ENCODE peak calls at places on chromosomes 3 and 15, in seven cellular contexts. E is SK-N-SH, S is A549, V is H1, K is K562, M is HCT116, X is GM12878. J is an unnamed sample.

GRCh38 chr3:124409650-124410275 is 320.5 kb upstream of the UMPS start:
- DNase-seq in K (no peak), E (no peak), M (no peak), S (peak), V (no peak), X (no peak), J (no peak)

GRCh38 chr3:143918848-143919247 is 52.8 kb upstream of the DIPK2A start:
- DNase-seq in S (no peak), X (no peak), M (no peak), E (no peak), K (no peak), V (no peak), J (no peak)

GRCh38 chr15:75842722-75843617 is at the start of gene UBE2Q2:
- DNase-seq in X (no peak), S (peak), M (no peak), K (peak), V (peak), E (peak), J (peak)

GRCh38 chr3:36457667-36458066 is 77.4 kb downstream of the STAC start:
- DNase-seq in K (no peak), E (no peak), V (no peak), X (no peak), S (no peak), M (no peak), J (no peak)

GRCh38 chr3:47603332-47603731 is 24.7 kb upstream of the CSPG5 start:
- DNase-seq in X (no peak), E (no peak), S (no peak), V (no peak), K (no peak), M (no peak), J (no peak)

GRCh38 chr3:17874630-17875029 is 132.2 kb upstream of the TBC1D5 start:
- DNase-seq in M (no peak), V (no peak), X (no peak), E (no peak), S (no peak), K (no peak), J (peak)

GRCh38 chr3:113284453-113285050 is 73.2 kb downstream of the BOC start:
- DNase-seq in K (no peak), S (no peak), X (no peak), E (no peak), V (no peak), M (no peak), J (no peak)

GRCh38 chr15:30984542-30984941 is 6.9 kb downstream of the MTMR10 start:
- DNase-seq in S (no peak), K (no peak), V (no peak), M (no peak), E (peak), X (no peak), J (no peak)

GRCh38 chr3:36486009-36486408 is 105.7 kb downstream of the STAC start:
- DNase-seq in V (no peak), E (no peak), S (no peak), M (no peak), X (no peak), K (no peak), J (no peak)

GRCh38 chr15:51642696-51643095 is 20.1 kb upstream of the DMXL2 start:
- DNase-seq in S (no peak), E (no peak), K (no peak), V (no peak), X (no peak), M (no peak), J (no peak)

GRCh38 chr3:58490860-58491501 is 915 bp upstream of the KCTD6 start:
- DNase-seq in M (no peak), S (no peak), V (no peak), X (no peak), K (no peak), E (no peak), J (no peak)

GRCh38 chr3:110413807-110414748 is 657.5 kb upstream of the NECTIN3 start:
- DNase-seq in M (no peak), X (no peak), K (no peak), S (peak), E (no peak), V (no peak), J (no peak)

GRCh38 chr3:137925080-137925479 is 84.9 kb upstream of the CLDN18 start:
- DNase-seq in X (no peak), M (no peak), E (no peak), V (no peak), K (no peak), S (no peak), J (no peak)

GRCh38 chr3:14346191-14346590 is 56.2 kb upstream of the SLC6A6 start:
- DNase-seq in E (no peak), M (no peak), K (no peak), S (no peak), V (no peak), X (no peak), J (no peak)

GRCh38 chr3:119481079-119481478 is 12.3 kb downstream of the POGLUT1 start:
- DNase-seq in M (no peak), E (no peak), V (no peak), X (no peak), K (no peak), S (no peak), J (no peak)

GRCh38 chr3:41125258-41125657 is 74.0 kb upstream of the CTNNB1 start:
- DNase-seq in M (no peak), E (no peak), K (peak), V (no peak), X (no peak), S (no peak), J (no peak)

GRCh38 chr15:30001592-30001991 is 81.2 kb upstream of the GOLGA8J start:
- DNase-seq in V (no peak), M (no peak), E (no peak), K (no peak), X (no peak), S (no peak), J (no peak)

GRCh38 chr15:90620379-90621134 is 90.8 kb downstream of the CRTC3 start:
- DNase-seq in M (no peak), V (no peak), E (no peak), K (peak), X (peak), S (no peak), J (peak)

GRCh38 chr3:81622395-81622794 is 139.1 kb downstream of the GBE1 start:
- DNase-seq in E (no peak), M (no peak), X (no peak), K (no peak), S (no peak), V (no peak), J (no peak)

GRCh38 chr3:116394365-116394764 is 50.9 kb downstream of the LSAMP start:
- DNase-seq in M (no peak), V (no peak), S (no peak), E (no peak), X (no peak), K (no peak), J (no peak)

GRCh38 chr3:174398761-174399160 is 460.4 kb upstream of the NAALADL2 start:
- DNase-seq in M (no peak), V (no peak), E (no peak), X (no peak), K (no peak), S (no peak), J (no peak)

GRCh38 chr3:174408310-174408709 is 450.8 kb upstream of the NAALADL2 start:
- DNase-seq in V (no peak), X (no peak), K (no peak), E (no peak), S (peak), M (no peak), J (no peak)

GRCh38 chr3:174409085-174409743 is 449.9 kb upstream of the NAALADL2 start:
- DNase-seq in E (peak), K (no peak), X (no peak), S (peak), M (no peak), V (no peak), J (no peak)

GRCh38 chr3:174397848-174398247 is 461.3 kb upstream of the NAALADL2 start:
- DNase-seq in X (no peak), M (peak), V (no peak), S (peak), E (no peak), K (no peak), J (peak)

GRCh38 chr3:174403831-174404230 is 455.3 kb upstream of the NAALADL2 start:
- DNase-seq in M (no peak), V (no peak), S (no peak), E (no peak), X (no peak), K (no peak), J (no peak)
- TF ChIP-seq CTCF in M (no peak), V (no peak), S (no peak), E (no peak), X (no peak), K (no peak), J (no peak)

GRCh38 chr3:189790658-189791057 is 159.5 kb downstream of the TP63 start:
- DNase-seq in V (no peak), S (no peak), K (no peak), M (no peak), E (no peak), X (no peak), J (no peak)

GRCh38 chr3:189792046-189792929 is 161.1 kb downstream of the TP63 start:
- DNase-seq in V (no peak), K (no peak), X (no peak), E (no peak), M (no peak), S (no peak), J (no peak)

GRCh38 chr3:189797103-189797850 is 166.1 kb downstream of the TP63 start:
- DNase-seq in S (no peak), M (no peak), E (no peak), V (no peak), K (no peak), X (no peak), J (no peak)

GRCh38 chr3:189799366-189799765 is 168.2 kb downstream of the TP63 start:
- DNase-seq in X (peak), K (no peak), M (no peak), V (no peak), E (no peak), S (no peak), J (no peak)

DNA sequence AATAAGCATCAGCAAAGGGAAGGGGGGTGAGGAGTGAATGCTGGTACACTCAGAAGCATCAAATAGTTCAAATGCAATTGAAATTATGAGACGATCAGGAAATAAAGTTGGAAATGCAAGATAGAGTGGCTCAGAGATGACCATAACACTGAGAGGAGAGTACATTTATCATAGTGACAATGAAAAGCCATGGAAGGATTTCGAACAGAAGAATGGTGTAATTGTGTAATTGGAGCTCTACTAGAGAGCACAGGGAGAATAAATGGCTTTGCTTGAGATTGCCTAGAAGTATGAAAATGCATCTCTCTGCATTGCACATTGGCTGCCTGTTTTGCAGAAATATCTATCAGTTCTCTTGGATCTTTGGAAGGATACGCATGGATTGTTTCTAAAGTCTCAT is 163.3 kb downstream of the TP63 start:
- DNase-seq in K (no peak), E (no peak), M (no peak), X (no peak), V (no peak), S (no peak), J (no peak)
- H3K4me3 ChIP-seq in K (no peak), E (no peak), M (no peak), X (no peak), V (no peak), S (no peak), J (no peak)

DNA sequence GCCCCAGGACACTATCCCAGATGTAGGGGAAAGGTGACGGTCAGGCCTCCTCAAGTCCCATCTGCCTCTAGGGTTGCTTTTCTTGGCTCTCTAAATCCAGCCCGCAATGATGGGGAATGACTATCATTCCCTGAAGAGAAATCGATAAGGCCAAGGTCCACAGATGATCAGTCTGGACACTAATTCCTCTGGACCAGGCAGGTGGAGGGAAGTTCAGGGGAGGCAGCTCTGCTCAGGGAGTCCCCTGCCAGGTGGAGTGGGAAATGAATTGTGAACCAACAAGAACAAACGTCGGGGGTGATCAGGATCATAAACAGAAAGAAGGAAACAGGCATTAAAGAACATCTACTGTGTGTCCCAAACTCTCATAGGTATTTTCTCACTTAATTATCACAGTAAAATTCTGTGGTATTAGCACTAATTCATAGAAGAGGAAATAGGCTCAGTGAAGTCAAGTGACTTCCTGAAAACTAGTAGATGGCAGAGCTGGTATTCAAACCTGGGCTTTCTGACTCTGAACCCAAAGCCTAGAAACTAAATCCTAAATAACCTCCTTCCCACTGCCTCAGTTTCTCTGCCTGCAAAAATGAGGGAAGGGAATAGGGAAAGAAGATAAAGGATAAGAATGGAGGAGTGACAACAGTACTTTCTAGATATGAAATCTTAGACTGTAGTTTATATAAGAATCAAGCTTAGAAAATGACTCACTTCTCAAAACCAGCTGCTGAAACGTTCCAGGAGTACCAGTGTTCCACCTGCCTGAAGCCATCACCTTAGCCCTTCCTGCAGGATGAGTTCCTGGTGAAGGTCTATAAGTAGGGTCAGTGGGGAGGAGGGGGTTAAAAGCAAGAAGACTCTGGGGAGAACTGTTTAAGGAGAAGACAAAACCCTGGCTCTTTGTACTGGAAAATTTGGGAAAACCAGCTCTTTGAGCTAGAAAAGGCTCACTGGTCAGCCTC is 7.5 kb downstream of the BMF start:
- DNase-seq in E (no peak), S (no peak), M (no peak), X (no peak), K (no peak), V (no peak), J (no peak)
- TF ChIP-seq MAX in E (no peak), S (no peak), M (no peak), X (no peak), K (no peak), V (no peak), J (no peak)

GRCh38 chr3:11091088-11091590 is 63.2 kb upstream of the HRH1 start:
- DNase-seq in K (no peak), S (no peak), E (no peak), V (no peak), X (no peak), M (no peak), J (no peak)
- TF ChIP-seq CTCF in K (no peak), S (no peak), E (no peak), V (no peak), X (no peak), M (no peak), J (no peak)

DNA sequence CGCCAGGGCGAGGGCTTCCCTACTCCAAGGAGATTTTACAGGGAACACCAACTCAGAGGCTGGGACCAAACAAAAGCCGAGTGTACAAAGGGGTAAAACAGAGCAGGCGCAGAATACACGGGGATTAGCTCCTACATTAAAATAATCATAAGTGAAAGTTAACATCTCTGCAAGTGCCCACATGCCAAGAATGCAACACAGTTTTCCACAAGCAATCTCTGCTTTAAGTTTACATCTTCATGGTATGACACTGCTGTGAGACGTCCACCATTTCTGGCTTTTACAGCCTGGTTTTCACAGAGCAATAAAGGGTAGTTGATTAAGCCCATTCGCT is 500 bp upstream of the VGLL3 start:
- DNase-seq in M (no peak), S (no peak), X (no peak), V (no peak), K (no peak), E (no peak), J (no peak)
- H3K4me3 ChIP-seq in M (peak), S (peak), X (no peak), V (peak), K (no peak), E (peak), J (no peak)

DNA sequence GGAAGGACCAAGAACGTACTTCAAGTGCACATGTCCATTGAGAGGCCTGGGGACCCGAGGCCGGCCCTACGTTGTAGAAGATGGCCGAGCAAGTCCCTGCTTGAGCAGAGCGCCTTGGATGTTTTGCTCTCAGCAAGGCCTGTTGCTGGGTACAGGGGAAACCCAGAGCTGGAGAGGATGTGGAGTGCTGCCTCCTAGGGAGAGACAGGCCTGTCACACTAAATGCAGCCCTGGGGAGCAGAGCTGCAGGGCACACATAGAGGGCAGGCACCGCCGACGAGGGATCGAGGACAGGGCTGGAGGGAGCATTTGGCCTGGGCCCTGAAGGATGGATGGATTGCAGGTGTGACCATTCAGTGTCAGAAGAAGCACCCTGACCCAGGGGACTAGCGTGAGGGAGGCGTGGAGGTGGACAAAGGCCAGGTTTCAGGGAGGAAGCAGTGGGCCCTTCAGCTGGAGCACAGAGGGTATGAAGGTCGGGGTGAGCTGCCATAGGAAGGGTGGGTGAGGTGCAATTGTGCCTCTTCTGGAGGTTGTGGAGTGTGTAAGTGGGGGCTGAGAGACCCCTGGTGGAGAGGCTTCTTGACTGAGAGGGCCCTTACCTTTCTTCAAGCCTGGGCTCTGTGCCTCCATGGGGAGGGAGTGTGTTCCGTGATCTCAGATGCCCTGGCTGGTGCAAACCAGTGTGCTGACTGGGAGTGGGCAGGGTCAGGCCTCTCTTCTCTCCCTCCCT is 142.4 kb downstream of the CHDH start:
- DNase-seq in M (no peak), V (peak), E (no peak), S (no peak), X (no peak), K (no peak), J (no peak)
- TF ChIP-seq MAX in M (no peak), V (no peak), E (no peak), S (no peak), X (no peak), K (no peak), J (no peak)

GRCh38 chr15:88256261-88257230 is at the start of gene NTRK3:
- DNase-seq in S (peak), M (no peak), X (no peak), E (peak), V (peak), K (no peak), J (no peak)
- TF ChIP-seq CTCF in S (no peak), M (no peak), X (no peak), E (peak), V (no peak), K (no peak), J (no peak)

GRCh38 chr15:59300618-59301139 is 72.0 kb downstream of the MYO1E start:
- DNase-seq in S (peak), X (no peak), M (no peak), K (no peak), V (no peak), E (no peak), J (no peak)
- H3K4me3 ChIP-seq in S (peak), X (peak), M (peak), K (no peak), V (no peak), E (peak), J (no peak)

GRCh38 chr3:60090536-60090935 is 1040.7 kb upstream of the CFAP20DC start:
- DNase-seq in E (no peak), V (no peak), M (no peak), X (no peak), K (no peak), S (no peak), J (no peak)

GRCh38 chr3:60081381-60082095 is 1031.7 kb upstream of the CFAP20DC start:
- DNase-seq in K (no peak), E (no peak), V (no peak), S (no peak), M (no peak), X (peak), J (peak)

GRCh38 chr3:60085649-60086048 is 1035.8 kb upstream of the CFAP20DC start:
- DNase-seq in V (no peak), X (no peak), S (no peak), K (no peak), M (no peak), E (no peak), J (no peak)

GRCh38 chr3:60086811-60087210 is 1037.0 kb upstream of the CFAP20DC start:
- DNase-seq in V (no peak), X (peak), S (no peak), E (no peak), M (peak), K (peak), J (peak)
- TF ChIP-seq MAX in V (no peak), X (no peak), S (no peak), E (no peak), M (peak), K (no peak), J (no peak)